ENCODE peak calls at places on chromosome 6, in six cellular contexts. One of them, this sample, is unnamed. For H3K27me3, the result is how much of the 10 kb centered on the place peaks cover.

GRCh38 chr6:166724576-166724975 is 97.5 kb upstream of the RPS6KA2 start:
- DNase-seq in neural progenitor cell: no peak
- DNase-seq in heart left ventricle: no peak
- DNase-seq in breast epithelium: no peak
- DNase-seq in MM.1S: no peak
- DNase-seq in upper lobe of right lung: no peak
- DNase-seq in this sample: peak

GRCh38 chr6:100464910-100465700 is at the start of gene SIM1:
- DNase-seq in neural progenitor cell: peak
- DNase-seq in heart left ventricle: peak
- DNase-seq in breast epithelium: no peak
- DNase-seq in MM.1S: no peak
- DNase-seq in upper lobe of right lung: no peak
- DNase-seq in this sample: peak

GRCh38 chr6:28542440-28543293 is 17.0 kb downstream of the GPX5 start:
- DNase-seq in neural progenitor cell: peak
- DNase-seq in heart left ventricle: no peak
- DNase-seq in breast epithelium: no peak
- DNase-seq in MM.1S: peak
- DNase-seq in upper lobe of right lung: peak
- DNase-seq in this sample: peak

GRCh38 chr6:99993533-99994251 is at the start of gene MCHR2:
- DNase-seq in neural progenitor cell: peak
- DNase-seq in heart left ventricle: no peak
- DNase-seq in breast epithelium: no peak
- DNase-seq in MM.1S: no peak
- DNase-seq in upper lobe of right lung: peak
- DNase-seq in this sample: no peak

GRCh38 chr6:158284340-158285210 is 27.7 kb upstream of the TULP4 start:
- DNase-seq in neural progenitor cell: peak
- DNase-seq in heart left ventricle: no peak
- DNase-seq in breast epithelium: no peak
- DNase-seq in MM.1S: peak
- DNase-seq in upper lobe of right lung: peak
- DNase-seq in this sample: peak

GRCh38 chr6:16660157-16660497 is 101.1 kb downstream of the ATXN1 start:
- DNase-seq in neural progenitor cell: no peak
- DNase-seq in heart left ventricle: no peak
- DNase-seq in breast epithelium: no peak
- DNase-seq in MM.1S: no peak
- DNase-seq in upper lobe of right lung: no peak
- DNase-seq in this sample: no peak

GRCh38 chr6:111534366-111534765 is 51.3 kb upstream of the REV3L start:
- DNase-seq in neural progenitor cell: no peak
- DNase-seq in heart left ventricle: peak
- DNase-seq in breast epithelium: peak
- DNase-seq in MM.1S: no peak
- DNase-seq in upper lobe of right lung: no peak
- DNase-seq in this sample: no peak

GRCh38 chr6:170020041-170020583 is 268.7 kb downstream of the ERMARD start:
- DNase-seq in neural progenitor cell: no peak
- DNase-seq in heart left ventricle: no peak
- DNase-seq in breast epithelium: peak
- DNase-seq in MM.1S: no peak
- DNase-seq in upper lobe of right lung: no peak
- DNase-seq in this sample: no peak

GRCh38 chr6:113362542-113363430 is 494.4 kb upstream of the MARCKS start:
- DNase-seq in neural progenitor cell: no peak
- DNase-seq in heart left ventricle: no peak
- DNase-seq in breast epithelium: no peak
- DNase-seq in MM.1S: no peak
- DNase-seq in upper lobe of right lung: no peak
- DNase-seq in this sample: no peak

GRCh38 chr6:35906499-35906846 is 14.4 kb downstream of the SRPK1 start:
- DNase-seq in neural progenitor cell: no peak
- DNase-seq in heart left ventricle: no peak
- DNase-seq in breast epithelium: no peak
- DNase-seq in MM.1S: no peak
- DNase-seq in upper lobe of right lung: no peak
- DNase-seq in this sample: no peak

GRCh38 chr6:152685819-152686218 is 11.9 kb upstream of the MYCT1 start:
- DNase-seq in neural progenitor cell: no peak
- DNase-seq in heart left ventricle: no peak
- DNase-seq in breast epithelium: no peak
- DNase-seq in MM.1S: no peak
- DNase-seq in upper lobe of right lung: no peak
- DNase-seq in this sample: no peak

DNA sequence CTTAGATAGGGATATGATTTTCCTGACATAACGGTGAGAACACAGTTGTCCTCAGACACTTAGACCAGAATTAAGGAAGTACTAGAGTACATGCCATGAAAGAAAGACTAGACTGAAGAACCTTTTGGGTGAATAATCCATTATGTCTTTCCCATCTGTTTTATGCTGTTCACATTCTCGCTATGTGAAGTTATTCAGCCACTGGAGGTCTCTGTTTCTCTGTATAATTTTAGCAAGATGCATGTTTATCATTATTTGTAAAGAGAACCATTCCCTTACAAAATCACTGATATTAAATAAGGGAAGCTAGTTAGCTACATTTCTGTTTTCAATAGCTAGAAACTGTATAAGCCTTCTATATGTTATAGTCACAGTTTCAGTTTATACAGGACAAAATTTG is 391.9 kb downstream of the CD109 start:
- DNase-seq in neural progenitor cell: no peak
- DNase-seq in heart left ventricle: no peak
- DNase-seq in breast epithelium: no peak
- DNase-seq in MM.1S: no peak
- DNase-seq in upper lobe of right lung: no peak
- DNase-seq in this sample: no peak
- TF ChIP-seq CTCF in neural progenitor cell: peak
- TF ChIP-seq CTCF in heart left ventricle: no peak
- TF ChIP-seq CTCF in breast epithelium: no peak
- TF ChIP-seq CTCF in MM.1S: no peak
- TF ChIP-seq CTCF in upper lobe of right lung: no peak
- TF ChIP-seq CTCF in this sample: peak

GRCh38 chr6:15287670-15288069 is 41.8 kb downstream of the JARID2 start:
- DNase-seq in neural progenitor cell: no peak
- DNase-seq in heart left ventricle: no peak
- DNase-seq in breast epithelium: no peak
- DNase-seq in MM.1S: no peak
- DNase-seq in upper lobe of right lung: no peak
- DNase-seq in this sample: no peak
- H3K4me3 ChIP-seq in neural progenitor cell: no peak
- H3K4me3 ChIP-seq in heart left ventricle: no peak
- H3K4me3 ChIP-seq in breast epithelium: no peak
- H3K4me3 ChIP-seq in MM.1S: no peak
- H3K4me3 ChIP-seq in upper lobe of right lung: no peak
- H3K4me3 ChIP-seq in this sample: no peak

GRCh38 chr6:10386756-10387654 is 27.9 kb downstream of the TFAP2A start:
- DNase-seq in neural progenitor cell: no peak
- DNase-seq in heart left ventricle: no peak
- DNase-seq in breast epithelium: no peak
- DNase-seq in MM.1S: no peak
- DNase-seq in upper lobe of right lung: no peak
- DNase-seq in this sample: no peak

GRCh38 chr6:10384719-10385511 is 30.0 kb downstream of the TFAP2A start:
- DNase-seq in neural progenitor cell: peak
- DNase-seq in heart left ventricle: no peak
- DNase-seq in breast epithelium: no peak
- DNase-seq in MM.1S: no peak
- DNase-seq in upper lobe of right lung: no peak
- DNase-seq in this sample: no peak

GRCh38 chr6:10386260-10386659 is 28.6 kb downstream of the TFAP2A start:
- DNase-seq in neural progenitor cell: no peak
- DNase-seq in heart left ventricle: no peak
- DNase-seq in breast epithelium: no peak
- DNase-seq in MM.1S: no peak
- DNase-seq in upper lobe of right lung: no peak
- DNase-seq in this sample: no peak

GRCh38 chr6:10384333-10384718 is 30.5 kb downstream of the TFAP2A start:
- DNase-seq in neural progenitor cell: no peak
- DNase-seq in heart left ventricle: no peak
- DNase-seq in breast epithelium: no peak
- DNase-seq in MM.1S: no peak
- DNase-seq in upper lobe of right lung: no peak
- DNase-seq in this sample: no peak

GRCh38 chr6:10385512-10386132 is 29.3 kb downstream of the TFAP2A start:
- DNase-seq in neural progenitor cell: peak
- DNase-seq in heart left ventricle: no peak
- DNase-seq in breast epithelium: no peak
- DNase-seq in MM.1S: no peak
- DNase-seq in upper lobe of right lung: no peak
- DNase-seq in this sample: no peak
- H3K27me3 ChIP-seq in neural progenitor cell: half or more
- H3K27me3 ChIP-seq in heart left ventricle: half or more
- H3K27me3 ChIP-seq in breast epithelium: under half
- H3K27me3 ChIP-seq in MM.1S: under half
- H3K27me3 ChIP-seq in upper lobe of right lung: half or more
- H3K27me3 ChIP-seq in this sample: under half

GRCh38 chr6:157221049-157221816 is 102.1 kb downstream of the TMEM242 start:
- DNase-seq in neural progenitor cell: no peak
- DNase-seq in heart left ventricle: peak
- DNase-seq in breast epithelium: peak
- DNase-seq in MM.1S: peak
- DNase-seq in upper lobe of right lung: peak
- DNase-seq in this sample: no peak
- TF ChIP-seq CTCF in neural progenitor cell: no peak
- TF ChIP-seq CTCF in heart left ventricle: peak
- TF ChIP-seq CTCF in breast epithelium: no peak
- TF ChIP-seq CTCF in MM.1S: no peak
- TF ChIP-seq CTCF in upper lobe of right lung: peak
- TF ChIP-seq CTCF in this sample: peak

GRCh38 chr6:116229287-116229913 is 24.5 kb downstream of the TSPYL4 start:
- DNase-seq in neural progenitor cell: peak
- DNase-seq in heart left ventricle: peak
- DNase-seq in breast epithelium: no peak
- DNase-seq in MM.1S: no peak
- DNase-seq in upper lobe of right lung: no peak
- DNase-seq in this sample: peak
- H3K4me3 ChIP-seq in neural progenitor cell: peak
- H3K4me3 ChIP-seq in heart left ventricle: peak
- H3K4me3 ChIP-seq in breast epithelium: peak
- H3K4me3 ChIP-seq in MM.1S: no peak
- H3K4me3 ChIP-seq in upper lobe of right lung: no peak
- H3K4me3 ChIP-seq in this sample: peak

GRCh38 chr6:55841341-55841740 is 34.0 kb downstream of the BMP5 start:
- DNase-seq in neural progenitor cell: no peak
- DNase-seq in heart left ventricle: no peak
- DNase-seq in breast epithelium: no peak
- DNase-seq in MM.1S: no peak
- DNase-seq in upper lobe of right lung: no peak
- DNase-seq in this sample: no peak
- H3K27me3 ChIP-seq in neural progenitor cell: under half
- H3K27me3 ChIP-seq in heart left ventricle: under half
- H3K27me3 ChIP-seq in breast epithelium: under half
- H3K27me3 ChIP-seq in MM.1S: under half
- H3K27me3 ChIP-seq in upper lobe of right lung: under half
- H3K27me3 ChIP-seq in this sample: under half

DNA sequence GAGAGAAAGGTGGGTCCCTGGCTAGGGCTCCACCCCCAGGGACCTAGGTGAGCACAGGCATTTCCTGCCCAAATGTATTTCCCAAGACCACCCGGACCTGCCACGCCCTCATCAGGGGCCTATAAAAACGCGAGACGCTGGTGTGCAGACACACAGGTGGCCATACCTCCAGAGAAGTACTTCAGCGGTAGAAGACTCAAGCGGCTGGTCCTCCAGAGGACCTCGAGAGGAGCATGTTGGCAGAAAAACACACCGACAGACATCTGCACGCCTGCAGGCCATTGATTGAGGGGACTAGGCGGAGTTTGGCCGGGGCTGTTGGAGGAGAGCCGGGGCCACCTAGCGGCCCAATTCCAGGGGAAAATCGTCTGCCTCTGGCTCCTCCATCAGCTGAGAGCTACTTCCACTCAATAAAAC is 695.8 kb upstream of the MMS22L start:
- DNase-seq in neural progenitor cell: peak
- DNase-seq in heart left ventricle: no peak
- DNase-seq in breast epithelium: no peak
- DNase-seq in MM.1S: no peak
- DNase-seq in upper lobe of right lung: no peak
- DNase-seq in this sample: no peak
- TF ChIP-seq CTCF in neural progenitor cell: peak
- TF ChIP-seq CTCF in heart left ventricle: no peak
- TF ChIP-seq CTCF in breast epithelium: no peak
- TF ChIP-seq CTCF in MM.1S: no peak
- TF ChIP-seq CTCF in upper lobe of right lung: no peak
- TF ChIP-seq CTCF in this sample: no peak